ENCODE peak calls at places on chromosomes 11 and 22, in five cellular contexts. One of them, this sample, is unnamed.

GRCh38 chr11:21641839-21642238 is 551.0 kb upstream of the ANO5 start:
- DNase-seq in IMR-90: no peak
- DNase-seq in H1: no peak
- DNase-seq in H9: no peak
- DNase-seq in mesenchymal stem cell: no peak
- DNase-seq in this sample: no peak

GRCh38 chr11:72924568-72925190 is 110.5 kb downstream of the ATG16L2 start:
- DNase-seq in IMR-90: peak
- DNase-seq in H1: no peak
- DNase-seq in H9: no peak
- DNase-seq in mesenchymal stem cell: peak
- DNase-seq in this sample: no peak

GRCh38 chr11:23311986-23312940 is 452.0 kb upstream of the CCDC179 start:
- DNase-seq in IMR-90: peak
- DNase-seq in mesenchymal stem cell: peak
- DNase-seq in H9: no peak
- DNase-seq in H1: no peak
- DNase-seq in this sample: no peak

GRCh38 chr11:100328626-100329340 is 358.3 kb upstream of the ARHGAP42 start:
- DNase-seq in IMR-90: peak
- DNase-seq in H1: no peak
- DNase-seq in H9: peak
- DNase-seq in mesenchymal stem cell: peak
- DNase-seq in this sample: no peak

GRCh38 chr22:38609371-38609770 is 39.4 kb upstream of the DMC1 start:
- DNase-seq in H9: no peak
- DNase-seq in IMR-90: no peak
- DNase-seq in mesenchymal stem cell: no peak
- DNase-seq in H1: no peak
- DNase-seq in this sample: no peak

GRCh38 chr22:40176921-40177737 is 596 bp upstream of the TNRC6B start:
- DNase-seq in IMR-90: peak
- DNase-seq in H9: peak
- DNase-seq in mesenchymal stem cell: peak
- DNase-seq in H1: peak
- DNase-seq in this sample: no peak

GRCh38 chr22:49209452-49210195 is 618.0 kb downstream of the BRD1 start:
- DNase-seq in IMR-90: no peak
- DNase-seq in H1: no peak
- DNase-seq in mesenchymal stem cell: no peak
- DNase-seq in H9: peak
- DNase-seq in this sample: no peak

GRCh38 chr11:108551653-108552462 is 41.7 kb downstream of the EXPH5 start:
- DNase-seq in H1: no peak
- DNase-seq in mesenchymal stem cell: no peak
- DNase-seq in H9: no peak
- DNase-seq in IMR-90: peak
- DNase-seq in this sample: no peak

GRCh38 chr11:97332271-97332670 is 942.5 kb downstream of the JRKL start:
- DNase-seq in IMR-90: no peak
- DNase-seq in H1: no peak
- DNase-seq in H9: no peak
- DNase-seq in mesenchymal stem cell: no peak
- DNase-seq in this sample: no peak

GRCh38 chr11:47848636-47849155 is 546 bp upstream of the NUP160 start:
- DNase-seq in H1: no peak
- DNase-seq in mesenchymal stem cell: no peak
- DNase-seq in H9: no peak
- DNase-seq in IMR-90: no peak
- DNase-seq in this sample: no peak

GRCh38 chr22:24389680-24390079 is 37.7 kb upstream of the ADORA2A start:
- DNase-seq in IMR-90: no peak
- DNase-seq in H1: no peak
- DNase-seq in H9: no peak
- DNase-seq in mesenchymal stem cell: no peak
- DNase-seq in this sample: no peak

GRCh38 chr11:830295-831131 is 2.2 kb upstream of the CD151 start:
- DNase-seq in IMR-90: no peak
- DNase-seq in H9: peak
- DNase-seq in mesenchymal stem cell: peak
- DNase-seq in H1: no peak
- DNase-seq in this sample: no peak

GRCh38 chr22:38623357-38623756 is 32.8 kb downstream of the FAM227A start:
- DNase-seq in H9: no peak
- DNase-seq in H1: no peak
- DNase-seq in mesenchymal stem cell: no peak
- DNase-seq in IMR-90: no peak
- DNase-seq in this sample: no peak

GRCh38 chr11:17892409-17892808 is 120.4 kb downstream of the SERGEF start:
- DNase-seq in H1: no peak
- DNase-seq in H9: no peak
- DNase-seq in mesenchymal stem cell: no peak
- DNase-seq in IMR-90: no peak
- DNase-seq in this sample: no peak
- H3K4ac ChIP-seq in H1: no peak
- H3K4ac ChIP-seq in H9: no peak
- H3K4ac ChIP-seq in mesenchymal stem cell: no peak
- H3K4ac ChIP-seq in IMR-90: no peak
- H3K4ac ChIP-seq in this sample: no peak

GRCh38 chr11:68314203-68314885 is 2.0 kb downstream of the LRP5 start:
- DNase-seq in H1: no peak
- DNase-seq in IMR-90: no peak
- DNase-seq in H9: peak
- DNase-seq in mesenchymal stem cell: peak
- DNase-seq in this sample: no peak
- H3K18ac ChIP-seq in H1: peak
- H3K18ac ChIP-seq in IMR-90: peak
- H3K18ac ChIP-seq in H9: peak
- H3K18ac ChIP-seq in mesenchymal stem cell: peak
- H3K18ac ChIP-seq in this sample: peak

GRCh38 chr22:19884954-19885751 is 30.5 kb upstream of the GNB1L start:
- DNase-seq in H9: no peak
- DNase-seq in IMR-90: no peak
- DNase-seq in H1: no peak
- DNase-seq in mesenchymal stem cell: no peak
- DNase-seq in this sample: no peak
- H4K91ac ChIP-seq in H9: peak
- H4K91ac ChIP-seq in IMR-90: peak
- H4K91ac ChIP-seq in H1: peak
- H4K91ac ChIP-seq in mesenchymal stem cell: peak
- H4K91ac ChIP-seq in this sample: peak

GRCh38 chr11:94544582-94544831 is 786 bp downstream of the FUT4 start:
- DNase-seq in IMR-90: no peak
- DNase-seq in H9: no peak
- DNase-seq in H1: no peak
- DNase-seq in mesenchymal stem cell: no peak
- DNase-seq in this sample: no peak

GRCh38 chr11:94544832-94545640 is 1.3 kb downstream of the FUT4 start:
- DNase-seq in H9: peak
- DNase-seq in IMR-90: no peak
- DNase-seq in mesenchymal stem cell: peak
- DNase-seq in H1: no peak
- DNase-seq in this sample: peak

GRCh38 chr11:94543695-94544581 is at the start of gene FUT4:
- DNase-seq in IMR-90: peak
- DNase-seq in H1: peak
- DNase-seq in mesenchymal stem cell: peak
- DNase-seq in H9: peak
- DNase-seq in this sample: peak

GRCh38 chr11:94546886-94547285 is 3.2 kb downstream of the FUT4 start:
- DNase-seq in H9: no peak
- DNase-seq in IMR-90: no peak
- DNase-seq in mesenchymal stem cell: no peak
- DNase-seq in H1: no peak
- DNase-seq in this sample: no peak

GRCh38 chr11:94545641-94546470 is 2.1 kb downstream of the FUT4 start:
- DNase-seq in mesenchymal stem cell: no peak
- DNase-seq in IMR-90: no peak
- DNase-seq in H1: no peak
- DNase-seq in H9: no peak
- DNase-seq in this sample: no peak
- H3K4ac ChIP-seq in mesenchymal stem cell: peak
- H3K4ac ChIP-seq in IMR-90: peak
- H3K4ac ChIP-seq in H1: no peak
- H3K4ac ChIP-seq in H9: no peak
- H3K4ac ChIP-seq in this sample: no peak

GRCh38 chr22:32803020-32803758 is 1.7 kb downstream of the TIMP3 start:
- DNase-seq in H9: no peak
- DNase-seq in IMR-90: peak
- DNase-seq in H1: no peak
- DNase-seq in mesenchymal stem cell: peak
- DNase-seq in this sample: no peak
- H3K18ac ChIP-seq in H9: no peak
- H3K18ac ChIP-seq in IMR-90: peak
- H3K18ac ChIP-seq in H1: no peak
- H3K18ac ChIP-seq in mesenchymal stem cell: peak
- H3K18ac ChIP-seq in this sample: peak

DNA sequence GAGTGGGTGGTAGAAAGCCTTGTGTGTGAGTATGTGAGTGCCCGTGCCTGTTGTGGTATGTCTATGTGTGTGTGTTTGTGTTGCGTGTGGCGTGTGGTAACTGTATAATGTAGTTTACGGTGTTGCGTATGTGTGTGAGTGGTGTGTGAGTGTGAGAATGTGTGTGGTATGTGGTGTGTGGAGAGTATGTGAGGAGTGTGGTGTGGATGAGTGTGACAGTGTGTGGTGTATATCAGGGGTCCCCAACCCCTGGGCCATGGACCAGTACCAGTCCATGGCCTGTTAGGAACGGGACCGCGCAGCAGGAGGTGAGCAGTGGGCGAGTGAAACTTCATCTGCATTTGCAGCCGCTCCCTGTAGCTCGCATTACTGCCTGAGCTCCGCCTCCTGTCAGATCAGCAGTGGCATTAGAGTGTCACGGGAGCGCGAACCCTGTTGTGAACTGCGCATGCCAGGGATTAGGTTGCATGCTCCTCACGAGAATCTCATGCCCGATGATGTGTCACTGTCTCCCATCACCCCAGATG is 5.7 kb downstream of the UPK3A start:
- DNase-seq in mesenchymal stem cell: peak
- DNase-seq in H1: no peak
- DNase-seq in H9: peak
- DNase-seq in IMR-90: peak
- DNase-seq in this sample: no peak
- H4K91ac ChIP-seq in mesenchymal stem cell: peak
- H4K91ac ChIP-seq in H1: no peak
- H4K91ac ChIP-seq in H9: no peak
- H4K91ac ChIP-seq in IMR-90: no peak
- H4K91ac ChIP-seq in this sample: peak

GRCh38 chr11:76781046-76781801 is 1.9 kb upstream of the TSKU start:
- DNase-seq in mesenchymal stem cell: no peak
- DNase-seq in H1: no peak
- DNase-seq in IMR-90: no peak
- DNase-seq in H9: no peak
- DNase-seq in this sample: no peak
- H3K4ac ChIP-seq in mesenchymal stem cell: no peak
- H3K4ac ChIP-seq in H1: peak
- H3K4ac ChIP-seq in IMR-90: no peak
- H3K4ac ChIP-seq in H9: no peak
- H3K4ac ChIP-seq in this sample: no peak

GRCh38 chr11:117231637-117232021 is 244 bp downstream of the PCSK7 start:
- DNase-seq in H1: no peak
- DNase-seq in H9: no peak
- DNase-seq in mesenchymal stem cell: no peak
- DNase-seq in IMR-90: no peak
- DNase-seq in this sample: no peak
- H3K18ac ChIP-seq in H1: no peak
- H3K18ac ChIP-seq in H9: no peak
- H3K18ac ChIP-seq in mesenchymal stem cell: peak
- H3K18ac ChIP-seq in IMR-90: no peak
- H3K18ac ChIP-seq in this sample: peak